ENCODE peak calls at places on chromosomes 1 and 21, in five cellular contexts. One of them, this sample, is unnamed.

GRCh38 chr1:156419863-156420208 is 50.8 kb downstream of the RHBG start:
- DNase-seq in endothelial cell: peak
- DNase-seq in RCC 7860: no peak
- DNase-seq in NCI-H2029 treated with DMSO at 0.1 percent for 48 hours: no peak
- DNase-seq in stimulated activated CD4-positive, alpha-beta T cell treated with anti-CD3 and anti-CD28 coated beads, Interleukin-12 subunit alpha, Interleukin-12 subunit beta, amount 100 ng/mL, for 4 hours: peak
- DNase-seq in this sample: no peak

GRCh38 chr21:41651396-41651795 is 115.5 kb downstream of the RIPK4 start:
- DNase-seq in endothelial cell: no peak
- DNase-seq in RCC 7860: no peak
- DNase-seq in NCI-H2029 treated with DMSO at 0.1 percent for 48 hours: no peak
- DNase-seq in stimulated activated CD4-positive, alpha-beta T cell treated with anti-CD3 and anti-CD28 coated beads, Interleukin-12 subunit alpha, Interleukin-12 subunit beta, amount 100 ng/mL, for 4 hours: no peak
- DNase-seq in this sample: no peak

GRCh38 chr1:77489910-77490309 is 192.5 kb downstream of the ZZZ3 start:
- DNase-seq in endothelial cell: no peak
- DNase-seq in RCC 7860: no peak
- DNase-seq in NCI-H2029 treated with DMSO at 0.1 percent for 48 hours: no peak
- DNase-seq in stimulated activated CD4-positive, alpha-beta T cell treated with anti-CD3 and anti-CD28 coated beads, Interleukin-12 subunit alpha, Interleukin-12 subunit beta, amount 100 ng/mL, for 4 hours: no peak
- DNase-seq in this sample: no peak

GRCh38 chr1:46621930-46622329 is 5.3 kb upstream of the MOB3C start:
- DNase-seq in endothelial cell: no peak
- DNase-seq in RCC 7860: no peak
- DNase-seq in NCI-H2029 treated with DMSO at 0.1 percent for 48 hours: no peak
- DNase-seq in stimulated activated CD4-positive, alpha-beta T cell treated with anti-CD3 and anti-CD28 coated beads, Interleukin-12 subunit alpha, Interleukin-12 subunit beta, amount 100 ng/mL, for 4 hours: no peak
- DNase-seq in this sample: no peak

GRCh38 chr1:89959719-89960118 is 35.2 kb upstream of the ZNF326 start:
- DNase-seq in endothelial cell: no peak
- DNase-seq in RCC 7860: no peak
- DNase-seq in NCI-H2029 treated with DMSO at 0.1 percent for 48 hours: no peak
- DNase-seq in stimulated activated CD4-positive, alpha-beta T cell treated with anti-CD3 and anti-CD28 coated beads, Interleukin-12 subunit alpha, Interleukin-12 subunit beta, amount 100 ng/mL, for 4 hours: no peak
- DNase-seq in this sample: no peak

GRCh38 chr1:111943056-111943455 is 46.4 kb downstream of the KCND3 start:
- DNase-seq in endothelial cell: no peak
- DNase-seq in RCC 7860: no peak
- DNase-seq in NCI-H2029 treated with DMSO at 0.1 percent for 48 hours: no peak
- DNase-seq in stimulated activated CD4-positive, alpha-beta T cell treated with anti-CD3 and anti-CD28 coated beads, Interleukin-12 subunit alpha, Interleukin-12 subunit beta, amount 100 ng/mL, for 4 hours: no peak
- DNase-seq in this sample: no peak

GRCh38 chr1:50332941-50333594 is 90.2 kb downstream of the DMRTA2 start:
- DNase-seq in endothelial cell: peak
- DNase-seq in RCC 7860: peak
- DNase-seq in NCI-H2029 treated with DMSO at 0.1 percent for 48 hours: peak
- DNase-seq in stimulated activated CD4-positive, alpha-beta T cell treated with anti-CD3 and anti-CD28 coated beads, Interleukin-12 subunit alpha, Interleukin-12 subunit beta, amount 100 ng/mL, for 4 hours: peak
- DNase-seq in this sample: peak

GRCh38 chr1:113292660-113293626 is 97.4 kb upstream of the MAGI3 start:
- DNase-seq in endothelial cell: no peak
- DNase-seq in RCC 7860: no peak
- DNase-seq in NCI-H2029 treated with DMSO at 0.1 percent for 48 hours: no peak
- DNase-seq in stimulated activated CD4-positive, alpha-beta T cell treated with anti-CD3 and anti-CD28 coated beads, Interleukin-12 subunit alpha, Interleukin-12 subunit beta, amount 100 ng/mL, for 4 hours: no peak
- DNase-seq in this sample: no peak

GRCh38 chr1:240737761-240738265 is 125.9 kb upstream of the GREM2 start:
- DNase-seq in endothelial cell: no peak
- DNase-seq in RCC 7860: no peak
- DNase-seq in NCI-H2029 treated with DMSO at 0.1 percent for 48 hours: no peak
- DNase-seq in stimulated activated CD4-positive, alpha-beta T cell treated with anti-CD3 and anti-CD28 coated beads, Interleukin-12 subunit alpha, Interleukin-12 subunit beta, amount 100 ng/mL, for 4 hours: no peak
- DNase-seq in this sample: no peak

GRCh38 chr1:183893561-183894289 is 88.8 kb downstream of the RGL1 start:
- DNase-seq in endothelial cell: no peak
- DNase-seq in RCC 7860: no peak
- DNase-seq in NCI-H2029 treated with DMSO at 0.1 percent for 48 hours: no peak
- DNase-seq in stimulated activated CD4-positive, alpha-beta T cell treated with anti-CD3 and anti-CD28 coated beads, Interleukin-12 subunit alpha, Interleukin-12 subunit beta, amount 100 ng/mL, for 4 hours: no peak
- DNase-seq in this sample: no peak

GRCh38 chr1:10917513-10918454 is 94.7 kb upstream of the TARDBP start:
- DNase-seq in endothelial cell: no peak
- DNase-seq in RCC 7860: no peak
- DNase-seq in NCI-H2029 treated with DMSO at 0.1 percent for 48 hours: peak
- DNase-seq in stimulated activated CD4-positive, alpha-beta T cell treated with anti-CD3 and anti-CD28 coated beads, Interleukin-12 subunit alpha, Interleukin-12 subunit beta, amount 100 ng/mL, for 4 hours: no peak
- DNase-seq in this sample: peak

GRCh38 chr1:55235722-55236121 is 20.6 kb upstream of the USP24 start:
- DNase-seq in endothelial cell: no peak
- DNase-seq in RCC 7860: peak
- DNase-seq in NCI-H2029 treated with DMSO at 0.1 percent for 48 hours: no peak
- DNase-seq in stimulated activated CD4-positive, alpha-beta T cell treated with anti-CD3 and anti-CD28 coated beads, Interleukin-12 subunit alpha, Interleukin-12 subunit beta, amount 100 ng/mL, for 4 hours: no peak
- DNase-seq in this sample: no peak

GRCh38 chr21:43884012-43884860 is 19.2 kb downstream of the AGPAT3 start:
- DNase-seq in endothelial cell: no peak
- DNase-seq in RCC 7860: no peak
- DNase-seq in NCI-H2029 treated with DMSO at 0.1 percent for 48 hours: no peak
- DNase-seq in stimulated activated CD4-positive, alpha-beta T cell treated with anti-CD3 and anti-CD28 coated beads, Interleukin-12 subunit alpha, Interleukin-12 subunit beta, amount 100 ng/mL, for 4 hours: no peak
- DNase-seq in this sample: no peak

GRCh38 chr1:25550155-25550506 is 6.7 kb downstream of the LDLRAP1 start:
- DNase-seq in endothelial cell: no peak
- DNase-seq in RCC 7860: peak
- DNase-seq in NCI-H2029 treated with DMSO at 0.1 percent for 48 hours: no peak
- DNase-seq in stimulated activated CD4-positive, alpha-beta T cell treated with anti-CD3 and anti-CD28 coated beads, Interleukin-12 subunit alpha, Interleukin-12 subunit beta, amount 100 ng/mL, for 4 hours: no peak
- DNase-seq in this sample: no peak

GRCh38 chr1:66207484-66207883 is 326.5 kb upstream of the SGIP1 start:
- DNase-seq in endothelial cell: no peak
- DNase-seq in RCC 7860: no peak
- DNase-seq in NCI-H2029 treated with DMSO at 0.1 percent for 48 hours: no peak
- DNase-seq in stimulated activated CD4-positive, alpha-beta T cell treated with anti-CD3 and anti-CD28 coated beads, Interleukin-12 subunit alpha, Interleukin-12 subunit beta, amount 100 ng/mL, for 4 hours: no peak
- DNase-seq in this sample: no peak

GRCh38 chr1:107536266-107536665 is 395.4 kb downstream of the NTNG1 start:
- DNase-seq in endothelial cell: no peak
- DNase-seq in RCC 7860: no peak
- DNase-seq in NCI-H2029 treated with DMSO at 0.1 percent for 48 hours: peak
- DNase-seq in stimulated activated CD4-positive, alpha-beta T cell treated with anti-CD3 and anti-CD28 coated beads, Interleukin-12 subunit alpha, Interleukin-12 subunit beta, amount 100 ng/mL, for 4 hours: no peak
- DNase-seq in this sample: no peak

GRCh38 chr21:17003763-17004373 is 509.0 kb upstream of the CXADR start:
- DNase-seq in endothelial cell: no peak
- DNase-seq in RCC 7860: no peak
- DNase-seq in NCI-H2029 treated with DMSO at 0.1 percent for 48 hours: no peak
- DNase-seq in stimulated activated CD4-positive, alpha-beta T cell treated with anti-CD3 and anti-CD28 coated beads, Interleukin-12 subunit alpha, Interleukin-12 subunit beta, amount 100 ng/mL, for 4 hours: no peak
- DNase-seq in this sample: no peak

GRCh38 chr1:109094377-109094803 is 3.8 kb downstream of the TMEM167B start:
- DNase-seq in endothelial cell: no peak
- DNase-seq in RCC 7860: no peak
- DNase-seq in NCI-H2029 treated with DMSO at 0.1 percent for 48 hours: no peak
- DNase-seq in stimulated activated CD4-positive, alpha-beta T cell treated with anti-CD3 and anti-CD28 coated beads, Interleukin-12 subunit alpha, Interleukin-12 subunit beta, amount 100 ng/mL, for 4 hours: no peak
- DNase-seq in this sample: no peak

GRCh38 chr1:224900062-224900461 is 29.4 kb upstream of the DNAH14 start:
- DNase-seq in endothelial cell: no peak
- DNase-seq in RCC 7860: no peak
- DNase-seq in NCI-H2029 treated with DMSO at 0.1 percent for 48 hours: no peak
- DNase-seq in stimulated activated CD4-positive, alpha-beta T cell treated with anti-CD3 and anti-CD28 coated beads, Interleukin-12 subunit alpha, Interleukin-12 subunit beta, amount 100 ng/mL, for 4 hours: no peak
- DNase-seq in this sample: no peak

GRCh38 chr1:19676438-19676922 is 11.8 kb downstream of the HTR6 start:
- DNase-seq in endothelial cell: peak
- DNase-seq in RCC 7860: no peak
- DNase-seq in NCI-H2029 treated with DMSO at 0.1 percent for 48 hours: no peak
- DNase-seq in stimulated activated CD4-positive, alpha-beta T cell treated with anti-CD3 and anti-CD28 coated beads, Interleukin-12 subunit alpha, Interleukin-12 subunit beta, amount 100 ng/mL, for 4 hours: no peak
- DNase-seq in this sample: no peak

GRCh38 chr1:162548170-162548569 is 13.4 kb upstream of the UAP1 start:
- DNase-seq in endothelial cell: no peak
- DNase-seq in RCC 7860: no peak
- DNase-seq in NCI-H2029 treated with DMSO at 0.1 percent for 48 hours: no peak
- DNase-seq in stimulated activated CD4-positive, alpha-beta T cell treated with anti-CD3 and anti-CD28 coated beads, Interleukin-12 subunit alpha, Interleukin-12 subunit beta, amount 100 ng/mL, for 4 hours: no peak
- DNase-seq in this sample: no peak

GRCh38 chr1:196590959-196591358 is 17.3 kb downstream of the KCNT2 start:
- DNase-seq in endothelial cell: no peak
- DNase-seq in RCC 7860: no peak
- DNase-seq in NCI-H2029 treated with DMSO at 0.1 percent for 48 hours: no peak
- DNase-seq in stimulated activated CD4-positive, alpha-beta T cell treated with anti-CD3 and anti-CD28 coated beads, Interleukin-12 subunit alpha, Interleukin-12 subunit beta, amount 100 ng/mL, for 4 hours: no peak
- DNase-seq in this sample: no peak

GRCh38 chr1:223853275-223853674 is 7.5 kb upstream of the TP53BP2 start:
- DNase-seq in endothelial cell: no peak
- DNase-seq in RCC 7860: no peak
- DNase-seq in NCI-H2029 treated with DMSO at 0.1 percent for 48 hours: no peak
- DNase-seq in stimulated activated CD4-positive, alpha-beta T cell treated with anti-CD3 and anti-CD28 coated beads, Interleukin-12 subunit alpha, Interleukin-12 subunit beta, amount 100 ng/mL, for 4 hours: no peak
- DNase-seq in this sample: no peak

GRCh38 chr1:244077473-244078220 is 26.6 kb downstream of the ZBTB18 start:
- DNase-seq in endothelial cell: no peak
- DNase-seq in RCC 7860: no peak
- DNase-seq in NCI-H2029 treated with DMSO at 0.1 percent for 48 hours: no peak
- DNase-seq in stimulated activated CD4-positive, alpha-beta T cell treated with anti-CD3 and anti-CD28 coated beads, Interleukin-12 subunit alpha, Interleukin-12 subunit beta, amount 100 ng/mL, for 4 hours: no peak
- DNase-seq in this sample: peak

GRCh38 chr1:181141431-181141910 is 53.0 kb downstream of the IER5 start:
- DNase-seq in endothelial cell: no peak
- DNase-seq in RCC 7860: peak
- DNase-seq in NCI-H2029 treated with DMSO at 0.1 percent for 48 hours: no peak
- DNase-seq in stimulated activated CD4-positive, alpha-beta T cell treated with anti-CD3 and anti-CD28 coated beads, Interleukin-12 subunit alpha, Interleukin-12 subunit beta, amount 100 ng/mL, for 4 hours: peak
- DNase-seq in this sample: no peak

GRCh38 chr1:75100481-75101092 is 33.6 kb upstream of the LHX8 start:
- DNase-seq in endothelial cell: no peak
- DNase-seq in RCC 7860: no peak
- DNase-seq in NCI-H2029 treated with DMSO at 0.1 percent for 48 hours: no peak
- DNase-seq in stimulated activated CD4-positive, alpha-beta T cell treated with anti-CD3 and anti-CD28 coated beads, Interleukin-12 subunit alpha, Interleukin-12 subunit beta, amount 100 ng/mL, for 4 hours: no peak
- DNase-seq in this sample: no peak

GRCh38 chr21:41596241-41596925 is 88.4 kb upstream of the TMPRSS2 start:
- DNase-seq in endothelial cell: no peak
- DNase-seq in RCC 7860: no peak
- DNase-seq in NCI-H2029 treated with DMSO at 0.1 percent for 48 hours: no peak
- DNase-seq in stimulated activated CD4-positive, alpha-beta T cell treated with anti-CD3 and anti-CD28 coated beads, Interleukin-12 subunit alpha, Interleukin-12 subunit beta, amount 100 ng/mL, for 4 hours: no peak
- DNase-seq in this sample: no peak

GRCh38 chr1:214438059-214438458 is 113.3 kb downstream of the PTPN14 start:
- DNase-seq in endothelial cell: peak
- DNase-seq in RCC 7860: no peak
- DNase-seq in NCI-H2029 treated with DMSO at 0.1 percent for 48 hours: no peak
- DNase-seq in stimulated activated CD4-positive, alpha-beta T cell treated with anti-CD3 and anti-CD28 coated beads, Interleukin-12 subunit alpha, Interleukin-12 subunit beta, amount 100 ng/mL, for 4 hours: no peak
- DNase-seq in this sample: no peak

GRCh38 chr1:7956218-7957032 is 5.1 kb upstream of the PARK7 start:
- DNase-seq in endothelial cell: no peak
- DNase-seq in RCC 7860: peak
- DNase-seq in NCI-H2029 treated with DMSO at 0.1 percent for 48 hours: no peak
- DNase-seq in stimulated activated CD4-positive, alpha-beta T cell treated with anti-CD3 and anti-CD28 coated beads, Interleukin-12 subunit alpha, Interleukin-12 subunit beta, amount 100 ng/mL, for 4 hours: no peak
- DNase-seq in this sample: no peak

GRCh38 chr1:117629625-117630422 is 24.0 kb downstream of the TENT5C start:
- DNase-seq in endothelial cell: no peak
- DNase-seq in RCC 7860: no peak
- DNase-seq in NCI-H2029 treated with DMSO at 0.1 percent for 48 hours: no peak
- DNase-seq in stimulated activated CD4-positive, alpha-beta T cell treated with anti-CD3 and anti-CD28 coated beads, Interleukin-12 subunit alpha, Interleukin-12 subunit beta, amount 100 ng/mL, for 4 hours: no peak
- DNase-seq in this sample: no peak